ENCODE peak calls at places on chromosome 9, in five cellular contexts. I, E, Z, J and V are unnamed samples.

GRCh38 chr9:61670616-61671015 is 480.8 kb downstream of the SPATA31A7 start:
- DNase-seq in J (no peak), I (no peak), E (no peak), Z (no peak), V (no peak)

GRCh38 chr9:77595426-77596051 is 52.6 kb downstream of the GNA14 start:
- DNase-seq in J (no peak), Z (no peak), I (no peak), E (no peak), V (no peak)

GRCh38 chr9:124941689-124942561 is 1.0 kb upstream of the GOLGA1 start:
- DNase-seq in Z (peak), E (peak), I (peak), J (no peak), V (peak)

GRCh38 chr9:136886610-136887597 is 588 bp downstream of the TRAF2 start:
- DNase-seq in J (no peak), E (no peak), I (no peak), Z (no peak), V (peak)

GRCh38 chr9:114425126-114425525 is 37.3 kb upstream of the AKNA start:
- DNase-seq in J (no peak), E (no peak), I (no peak), Z (no peak), V (no peak)

GRCh38 chr9:79572032-79572890 is 496 bp downstream of the TLE4 start:
- DNase-seq in I (no peak), Z (peak), E (peak), J (no peak), V (no peak)

GRCh38 chr9:79809931-79810330 is 238.2 kb downstream of the TLE4 start:
- DNase-seq in J (no peak), E (no peak), I (no peak), Z (no peak), V (no peak)

GRCh38 chr9:130122465-130122864 is 49.7 kb upstream of the NCS1 start:
- DNase-seq in E (no peak), Z (no peak), J (no peak), I (no peak), V (no peak)

GRCh38 chr9:113886471-113886870 is 10.4 kb downstream of the ZNF618 start:
- DNase-seq in Z (no peak), J (no peak), E (no peak), I (no peak), V (no peak)

GRCh38 chr9:121767176-121767769 is 115.8 kb downstream of the DAB2IP start:
- DNase-seq in I (no peak), E (no peak), J (no peak), Z (peak), V (no peak)

GRCh38 chr9:98099346-98099745 is 19.7 kb downstream of the TRIM14 start:
- DNase-seq in Z (no peak), J (no peak), I (no peak), E (no peak), V (no peak)

GRCh38 chr9:71004196-71004595 is 117.2 kb downstream of the TRPM3 start:
- DNase-seq in E (no peak), Z (no peak), J (no peak), I (no peak), V (no peak)

GRCh38 chr9:126347911-126348760 is 21.5 kb downstream of the MVB12B start:
- DNase-seq in I (no peak), E (no peak), J (no peak), Z (no peak), V (no peak)

GRCh38 chr9:91197232-91198181 is 164.2 kb downstream of the AUH start:
- DNase-seq in I (no peak), E (no peak), J (no peak), Z (peak), V (no peak)

GRCh38 chr9:125106285-125106893 is 36.9 kb downstream of the SCAI start:
- DNase-seq in J (no peak), I (no peak), Z (no peak), E (no peak), V (no peak)

GRCh38 chr9:124831642-124832364 is 21.5 kb upstream of the WDR38 start:
- DNase-seq in J (no peak), E (no peak), Z (peak), I (no peak), V (no peak)

GRCh38 chr9:136336156-136336860 is 9.0 kb downstream of the GPSM1 start:
- DNase-seq in J (no peak), Z (no peak), I (no peak), E (no peak), V (no peak)

GRCh38 chr9:21813575-21814473 is 11.4 kb downstream of the MTAP start:
- DNase-seq in I (peak), J (no peak), E (peak), Z (no peak), V (no peak)

GRCh38 chr9:79184821-79185220 is 386.9 kb upstream of the TLE4 start:
- DNase-seq in E (no peak), J (no peak), Z (no peak), I (no peak), V (no peak)

GRCh38 chr9:128733256-128733655 is 9.3 kb upstream of the ZDHHC12 start:
- DNase-seq in E (no peak), Z (no peak), J (no peak), I (no peak), V (no peak)

GRCh38 chr9:132502480-132502879 is 79.9 kb upstream of the BARHL1 start:
- DNase-seq in E (no peak), I (no peak), J (no peak), Z (no peak), V (no peak)

GRCh38 chr9:93317495-93318094 is 133.7 kb downstream of the WNK2 start:
- DNase-seq in I (no peak), Z (no peak), J (no peak), E (no peak), V (no peak)

GRCh38 chr9:86945868-86946711 is 1.2 kb downstream of the GAS1 start:
- DNase-seq in I (peak), J (peak), E (peak), Z (peak), V (no peak)

GRCh38 chr9:24245988-24246387 is 299.7 kb downstream of the IZUMO3 start:
- DNase-seq in I (no peak), E (no peak), J (no peak), Z (no peak), V (peak)